ENCODE peak calls at places on chromosomes 2 and 18, in ten cellular contexts. R is A549, F is endothelial cell of umbilical vein, I is sigmoid colon, N is uterus, K is tibial nerve, W is IMR-90, S is HCT116, U is thyroid gland, A is Peyer's patch. D is an unnamed sample.

GRCh38 chr18:48227206-48227605 is 182.0 kb downstream of the ZBTB7C start:
- DNase-seq in R (no peak), F (no peak), I (no peak), N (no peak), K (no peak), W (no peak), S (no peak), U (no peak), A (no peak), D (no peak)

GRCh38 chr2:200650195-200650594 is 64.4 kb downstream of the AOX1 start:
- DNase-seq in R (no peak), F (no peak), I (no peak), N (no peak), K (no peak), W (no peak), S (no peak), U (no peak), A (no peak), D (no peak)

GRCh38 chr2:141331127-141331526 is 799.7 kb downstream of the LRP1B start:
- DNase-seq in R (peak; percentile 69), F (peak; percentile 5), I (no peak), N (no peak), K (no peak), W (peak; percentile 86), S (no peak), U (no peak), A (no peak), D (no peak)

GRCh38 chr2:46873632-46874068 is 42.0 kb downstream of the MCFD2 start:
- DNase-seq in R (peak; percentile 95), F (peak; percentile 94), I (peak; percentile 94), N (peak; percentile 83), K (peak; percentile 41), W (peak; percentile 98), S (peak; percentile 76), U (no peak), A (peak; percentile 73), D (peak; percentile 75)

GRCh38 chr2:157839162-157839801 is 36.8 kb downstream of the ACVR1 start:
- DNase-seq in R (no peak), F (peak; percentile 48), I (no peak), N (no peak), K (no peak), W (peak; percentile 71), S (no peak), U (peak; percentile 43), A (no peak), D (no peak)

GRCh38 chr2:199596549-199596948 is 138.8 kb upstream of the SATB2 start:
- DNase-seq in R (peak; percentile 44), F (no peak), I (no peak), N (no peak), K (no peak), W (peak; percentile 2), S (peak; percentile 24), U (no peak), A (no peak), D (no peak)

GRCh38 chr2:127913808-127914457 is 28.2 kb upstream of the AMMECR1L start:
- DNase-seq in R (peak; percentile 65), F (no peak), I (no peak), N (no peak), K (no peak), W (no peak), S (no peak), U (no peak), A (no peak), D (no peak)

GRCh38 chr2:32135409-32135808 is 30.3 kb upstream of the SLC30A6 start:
- DNase-seq in R (peak; percentile 92), F (peak; percentile 69), I (no peak), N (no peak), K (no peak), W (peak; percentile 80), S (peak; percentile 79), U (no peak), A (peak; percentile 47), D (no peak)

GRCh38 chr18:75201936-75202335 is 7.0 kb downstream of the PTGR3 start:
- DNase-seq in R (no peak), F (no peak), I (no peak), N (no peak), K (no peak), W (no peak), S (no peak), U (no peak), A (no peak), D (no peak)

GRCh38 chr18:55582325-55582724 is 5.7 kb downstream of the TCF4 start:
- DNase-seq in R (no peak), F (no peak), I (no peak), N (no peak), K (no peak), W (no peak), S (no peak), U (no peak), A (no peak), D (no peak)

GRCh38 chr2:240623531-240624010 is 1.7 kb upstream of the GPR35 start:
- DNase-seq in R (no peak), F (no peak), I (no peak), N (no peak), K (peak; percentile 4), W (no peak), S (no peak), U (no peak), A (peak; percentile 49), D (peak; percentile 9)

GRCh38 chr2:11658208-11658607 is 11.8 kb downstream of the NTSR2 start:
- DNase-seq in R (no peak), F (no peak), I (peak; percentile 49), N (no peak), K (no peak), W (no peak), S (no peak), U (no peak), A (no peak), D (no peak)

DNA sequence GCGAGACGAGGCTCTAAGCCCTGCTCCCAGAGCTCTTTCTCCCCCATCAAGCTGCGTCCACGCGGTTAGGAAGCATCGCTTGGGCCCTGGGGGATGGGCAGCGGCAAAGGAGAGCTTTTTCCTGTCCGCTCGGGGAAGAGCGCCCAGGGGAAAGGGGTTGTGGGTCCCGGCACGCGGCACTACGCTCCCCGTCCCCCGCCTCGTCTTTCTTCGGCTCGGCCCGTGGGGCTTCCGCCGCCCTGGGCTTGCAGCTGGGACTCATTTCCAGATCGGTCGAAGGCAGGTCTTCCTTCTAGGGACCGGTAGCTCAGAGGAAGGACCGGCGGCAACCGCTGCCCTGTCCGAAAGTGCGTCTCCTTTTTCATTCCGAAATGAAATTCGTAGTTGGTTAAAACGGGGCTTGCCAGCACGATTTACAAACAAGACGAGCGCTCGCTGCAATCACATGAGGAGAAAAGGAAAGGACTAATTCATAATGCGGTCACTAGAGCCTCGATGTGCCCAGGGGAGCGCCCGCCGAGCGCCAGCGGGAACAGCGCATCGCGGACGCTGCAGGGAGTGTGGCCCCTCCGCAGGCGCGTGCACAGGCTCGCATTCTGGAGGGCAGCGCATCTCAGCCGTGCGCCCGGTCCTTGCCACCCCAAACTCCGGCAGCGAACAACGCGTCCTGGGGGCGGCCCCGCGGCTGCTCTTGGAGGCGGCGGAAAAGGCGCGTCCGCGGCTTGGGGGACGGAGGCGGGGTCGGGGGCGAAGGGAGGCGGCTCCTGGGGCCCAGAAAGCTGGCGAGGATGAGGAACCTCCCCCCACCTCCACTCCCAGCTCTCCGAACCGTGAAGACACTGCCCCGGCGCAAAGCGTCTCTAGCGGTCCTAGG is 3.6 kb upstream of the ITPRIPL1 start:
- DNase-seq in R (peak; percentile 72), F (peak; percentile 52), I (no peak), N (no peak), K (no peak), W (peak; percentile 14), S (no peak), U (peak; percentile 20), A (peak; percentile 62), D (peak; percentile 41)
- TF ChIP-seq POLR2A in R (peak; percentile 43), F (no peak), I (no peak), N (no peak), K (peak; percentile 12), W (no peak), S (peak; percentile 45), U (no peak), A (no peak), D (no peak)

DNA sequence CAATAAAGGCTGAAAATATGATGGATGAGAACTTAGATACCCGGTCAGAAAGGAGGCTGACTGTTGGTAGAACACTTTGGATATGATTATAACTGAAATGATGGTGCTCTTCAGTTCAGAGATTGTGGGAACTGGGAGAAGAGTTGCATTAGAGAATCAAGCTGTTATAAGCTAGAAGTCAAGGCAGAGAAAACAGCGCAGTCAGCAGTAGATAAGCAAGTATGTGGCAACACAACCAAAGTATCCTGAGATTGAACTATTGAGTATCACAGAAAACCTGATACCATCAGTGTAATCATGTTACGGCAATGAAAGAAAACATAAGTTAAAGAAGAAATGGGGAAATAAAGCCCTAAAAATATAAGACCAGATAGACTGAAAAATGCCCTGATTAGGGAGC is 633.9 kb upstream of the LRRTM1 start:
- DNase-seq in R (no peak), F (no peak), I (no peak), N (no peak), K (no peak), W (no peak), S (no peak), U (no peak), A (no peak), D (no peak)
- H3K9me3 ChIP-seq in R (peaks cover 22% of the 10 kb centered on the region), F (peaks cover 4% of the 10 kb centered on the region), I (no peaks in the 10 kb centered on the region), N (no peaks in the 10 kb centered on the region), K (no peaks in the 10 kb centered on the region), W (peaks cover 2% of the 10 kb centered on the region), S (no peaks in the 10 kb centered on the region), U (no peaks in the 10 kb centered on the region), A (no peaks in the 10 kb centered on the region), D (no peaks in the 10 kb centered on the region)

GRCh38 chr2:241686649-241687425 is at the start of gene DTYMK:
- DNase-seq in R (peak; percentile 96), F (peak; percentile 96), I (peak; percentile 98), N (peak; percentile 96), K (peak; percentile 90), W (peak; percentile 93), S (peak; percentile 84), U (peak; percentile 97), A (peak; percentile 98), D (peak; percentile 98)
- TF ChIP-seq POLR2A in R (peak; percentile 73), F (peak; percentile 91), I (peak; percentile 18), N (peak; percentile 57), K (peak; percentile 86), W (peak; percentile 89), S (no peak), U (peak; percentile 85), A (peak; percentile 74), D (peak; percentile 84)

GRCh38 chr2:103144837-103145236 is 383.0 kb downstream of the TMEM182 start:
- DNase-seq in R (no peak), F (no peak), I (no peak), N (no peak), K (no peak), W (no peak), S (no peak), U (no peak), A (no peak), D (no peak)
- H3K9me3 ChIP-seq in R (no peaks in the 10 kb centered on the region), F (no peaks in the 10 kb centered on the region), I (no peaks in the 10 kb centered on the region), N (no peaks in the 10 kb centered on the region), K (no peaks in the 10 kb centered on the region), W (peaks cover 7% of the 10 kb centered on the region), S (no peaks in the 10 kb centered on the region), U (no peaks in the 10 kb centered on the region), A (no peaks in the 10 kb centered on the region), D (no peaks in the 10 kb centered on the region)

DNA sequence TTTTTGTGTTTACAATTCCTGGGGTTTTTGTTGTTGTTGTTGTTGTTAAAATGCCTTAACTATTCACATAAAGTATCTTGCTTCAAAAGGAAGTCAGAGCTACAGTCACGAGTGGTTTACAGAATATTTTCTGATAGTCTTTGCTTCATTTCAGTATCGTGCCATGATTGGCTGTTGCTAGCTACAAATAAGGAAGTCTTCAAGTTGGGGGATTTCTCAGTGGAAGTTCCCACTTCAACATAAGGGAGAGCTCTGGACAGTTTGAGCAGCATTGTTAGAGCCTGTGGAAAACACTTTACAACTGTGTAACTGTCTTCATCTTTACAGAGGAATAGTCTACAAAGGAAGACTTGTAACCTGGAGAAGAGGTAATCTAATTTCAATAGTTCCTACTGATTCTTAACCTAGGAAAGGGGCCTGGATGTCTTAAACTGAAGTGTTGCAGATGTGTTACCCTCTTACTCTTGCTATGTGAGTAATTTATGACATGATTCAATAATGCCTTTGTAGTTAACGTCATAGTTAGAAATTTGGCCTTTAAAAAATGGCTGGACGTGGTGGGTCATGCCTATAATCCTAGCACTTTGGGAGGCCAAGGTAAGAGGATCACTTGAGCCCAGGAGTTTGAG is 23.4 kb upstream of the TANK start:
- DNase-seq in R (peak; percentile 76), F (peak; percentile 90), I (no peak), N (no peak), K (no peak), W (peak; percentile 69), S (peak; percentile 44), U (no peak), A (no peak), D (no peak)
- TF ChIP-seq POLR2A in R (no peak), F (peak; percentile 59), I (no peak), N (peak; percentile 62), K (peak; percentile 37), W (no peak), S (no peak), U (peak; percentile 27), A (peak; percentile 46), D (no peak)